ENCODE peak calls at places on chromosomes 7 and 10, in four cellular contexts. F, H, C and Y are unnamed samples.

GRCh38 chr7:149144996-149145850 is 2.0 kb upstream of the ZNF398 start:
- DNase-seq in F (no peak), H (peak), C (no peak), Y (no peak)

GRCh38 chr7:130436253-130436652 is 4.6 kb downstream of the CEP41 start:
- DNase-seq in F (no peak), H (no peak), C (no peak), Y (no peak)

GRCh38 chr7:18638594-18639452 is 143.3 kb downstream of the HDAC9 start:
- DNase-seq in F (peak), H (peak), C (peak), Y (no peak)

GRCh38 chr10:69374242-69374641 is 42.5 kb downstream of the TACR2 start:
- DNase-seq in F (no peak), H (no peak), C (no peak), Y (no peak)

GRCh38 chr10:26879744-26880143 is 19.0 kb upstream of the ABI1 start:
- DNase-seq in F (no peak), H (peak), C (no peak), Y (no peak)

GRCh38 chr7:27423821-27424220 is 181.2 kb downstream of the EVX1 start:
- DNase-seq in F (no peak), H (no peak), C (no peak), Y (no peak)

GRCh38 chr7:112987171-112987570 is 99.5 kb downstream of the GPR85 start:
- DNase-seq in F (no peak), H (no peak), C (no peak), Y (no peak)

GRCh38 chr10:125009580-125010235 is 67.8 kb downstream of the ZRANB1 start:
- DNase-seq in F (no peak), H (no peak), C (peak), Y (no peak)

GRCh38 chr7:75968012-75968411 is 26.4 kb downstream of the TMEM120A start:
- DNase-seq in F (no peak), H (no peak), C (no peak), Y (no peak)